ENCODE peak calls at places on chromosomes 1 and 21, in eight cellular contexts. U is PC-9; F is fibroblast of lung; S is neural crest cell; R is nephron progenitor cell; I is GM13977; P is left ventricle myocardium inferior; D is CD4-positive, alpha-beta T cell. M is an unnamed sample.

GRCh38 chr21:45981641-45982255 is at the start of gene COL6A1:
- DNase-seq in U (peak), R (peak), D (peak), S (peak), I (peak), F (peak), P (peak), M (peak)

GRCh38 chr1:26693557-26694184 is 2.1 kb upstream of the ARID1A start:
- DNase-seq in P (no peak), U (no peak), I (no peak), D (no peak), F (no peak), S (no peak), R (no peak), M (no peak)

GRCh38 chr1:225767591-225768540 is 9.8 kb upstream of the SRP9 start:
- DNase-seq in S (no peak), D (no peak), P (peak), I (no peak), F (peak), U (peak), R (peak), M (no peak)

GRCh38 chr1:108560430-108561144 is 687 bp downstream of the EEIG2 start:
- DNase-seq in I (no peak), D (peak), F (peak), U (peak), R (peak), S (peak), P (peak), M (peak)

GRCh38 chr1:119808491-119808890 is 2.8 kb downstream of the REG4 start:
- DNase-seq in F (peak), P (no peak), U (no peak), R (no peak), D (no peak), S (no peak), I (no peak), M (no peak)

GRCh38 chr1:74652711-74653131 is 20.9 kb downstream of the ERICH3 start:
- DNase-seq in S (no peak), F (peak), R (peak), D (no peak), I (peak), P (no peak), U (peak), M (no peak)

GRCh38 chr1:211336775-211337174 is 10.1 kb downstream of the TRAF5 start:
- DNase-seq in F (no peak), P (no peak), I (no peak), S (no peak), D (no peak), U (no peak), R (no peak), M (peak)

GRCh38 chr1:26094677-26095383 is 16.8 kb upstream of the PDIK1L start:
- DNase-seq in U (no peak), D (no peak), R (peak), S (peak), P (peak), I (no peak), F (no peak), M (peak)

GRCh38 chr1:69911301-69911801 is 294.0 kb downstream of the LRRC40 start:
- DNase-seq in D (no peak), I (no peak), U (no peak), R (no peak), P (no peak), F (peak), S (no peak), M (no peak)

GRCh38 chr21:34890724-34891609 is 158.1 kb downstream of the RUNX1 start:
- DNase-seq in U (no peak), F (peak), R (peak), D (peak), I (no peak), S (peak), P (peak), M (no peak)

GRCh38 chr21:46515109-46515508 is 56.4 kb downstream of the DIP2A start:
- DNase-seq in R (no peak), U (no peak), I (no peak), F (peak), S (no peak), D (no peak), P (peak), M (no peak)

GRCh38 chr1:201882665-201883132 is 6.0 kb upstream of the SHISA4 start:
- DNase-seq in D (no peak), I (peak), F (peak), U (peak), R (no peak), S (no peak), P (no peak), M (peak)

GRCh38 chr1:109539676-109540075 is at the start of gene GPR61:
- DNase-seq in S (no peak), F (no peak), D (no peak), I (no peak), U (no peak), P (no peak), R (no peak), M (no peak)

GRCh38 chr1:1347026-1347595 is 2.1 kb downstream of the DVL1 start:
- DNase-seq in D (no peak), R (no peak), S (no peak), U (no peak), P (no peak), I (no peak), F (no peak), M (no peak)

GRCh38 chr1:1347663-1348419 is 1.4 kb downstream of the DVL1 start:
- DNase-seq in D (no peak), I (no peak), S (no peak), U (peak), F (peak), P (peak), R (peak), M (peak)

GRCh38 chr1:1349256-1350012 is at the start of gene DVL1:
- DNase-seq in S (peak), R (peak), D (peak), I (peak), P (peak), U (peak), F (peak), M (peak)

GRCh38 chr1:1346501-1346890 is 2.7 kb downstream of the DVL1 start:
- DNase-seq in F (no peak), S (no peak), P (no peak), I (no peak), U (no peak), R (no peak), D (no peak), M (no peak)

GRCh38 chr1:1348420-1349255 is 580 bp downstream of the DVL1 start:
- DNase-seq in P (no peak), R (peak), D (no peak), S (no peak), U (no peak), I (no peak), F (peak), M (no peak)
- TF ChIP-seq CTCF in P (no peak), R (no peak), D (no peak), S (no peak), U (no peak), I (no peak), F (no peak), M (no peak)

GRCh38 chr1:81305997-81306452 is 494.7 kb upstream of the ADGRL2 start:
- DNase-seq in R (peak), D (no peak), U (peak), S (peak), P (no peak), I (peak), F (peak), M (peak)
- TF ChIP-seq CTCF in R (peak), D (no peak), U (no peak), S (peak), P (peak), I (peak), F (peak), M (peak)

GRCh38 chr1:206117151-206117948 is at the start of gene AVPR1B:
- DNase-seq in U (peak), R (peak), I (no peak), P (peak), S (peak), F (peak), D (no peak), M (peak)
- TF ChIP-seq CTCF in U (no peak), R (no peak), I (no peak), P (peak), S (peak), F (no peak), D (no peak), M (peak)

DNA sequence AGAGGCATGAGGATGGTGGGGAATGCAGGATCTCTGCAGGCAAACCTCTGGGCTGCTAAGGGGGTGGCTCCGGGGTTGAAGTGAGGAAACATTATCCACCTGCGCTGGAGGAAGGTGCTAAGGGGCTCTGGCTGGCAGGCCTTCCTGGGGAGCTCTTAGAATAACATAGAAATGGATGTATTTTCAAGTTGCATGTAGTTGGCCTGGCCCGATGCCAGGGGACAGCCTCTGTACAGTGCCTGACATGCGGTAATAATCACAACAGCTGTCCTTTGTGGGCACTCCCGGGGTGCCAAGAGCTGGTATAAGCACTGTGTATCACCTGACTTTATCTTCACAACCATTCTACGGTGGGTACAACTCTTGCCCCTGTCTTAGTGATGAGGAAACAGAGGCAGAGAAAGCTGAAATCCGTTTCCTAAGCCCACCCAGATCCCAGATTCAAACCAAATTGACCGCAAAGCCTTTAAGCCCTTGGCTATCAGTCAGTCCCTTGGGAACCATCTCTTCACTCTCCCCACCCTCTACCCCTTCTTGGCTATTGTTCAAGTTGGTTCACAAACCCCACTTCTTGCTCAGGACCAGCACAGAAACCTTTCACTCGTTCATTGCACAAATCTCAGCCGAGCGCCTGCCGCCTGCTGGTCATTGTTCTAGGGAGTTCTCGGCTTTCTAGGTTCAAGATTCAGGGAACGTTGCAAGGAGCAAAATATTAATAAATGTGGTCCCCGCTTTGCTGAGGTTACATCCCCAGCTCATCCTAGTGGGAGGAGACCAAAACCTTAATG is 30.9 kb downstream of the PADI4 start:
- DNase-seq in R (no peak), U (no peak), P (no peak), S (no peak), I (no peak), D (no peak), F (no peak), M (no peak)
- TF ChIP-seq CTCF in R (no peak), U (no peak), P (no peak), S (no peak), I (no peak), D (no peak), F (peak), M (no peak)

GRCh38 chr1:2874207-2875165 is 73.0 kb upstream of the TTC34 start:
- DNase-seq in D (no peak), U (no peak), I (no peak), R (no peak), S (no peak), P (no peak), F (no peak), M (no peak)

GRCh38 chr1:2877391-2877790 is 75.9 kb upstream of the TTC34 start:
- DNase-seq in F (no peak), D (no peak), S (no peak), U (no peak), I (no peak), R (no peak), P (no peak), M (no peak)

GRCh38 chr1:2876846-2877245 is 75.4 kb upstream of the TTC34 start:
- DNase-seq in R (no peak), D (no peak), F (no peak), U (no peak), I (no peak), P (no peak), S (no peak), M (no peak)

GRCh38 chr1:2878591-2878990 is 77.1 kb upstream of the TTC34 start:
- DNase-seq in R (no peak), D (no peak), I (no peak), S (no peak), U (no peak), F (no peak), P (no peak), M (no peak)

GRCh38 chr1:2875677-2876531 is 74.4 kb upstream of the TTC34 start:
- DNase-seq in S (no peak), F (no peak), R (peak), D (no peak), U (no peak), P (peak), I (no peak), M (peak)
- TF ChIP-seq CTCF in S (no peak), F (peak), R (no peak), D (no peak), U (no peak), P (peak), I (no peak), M (peak)

DNA sequence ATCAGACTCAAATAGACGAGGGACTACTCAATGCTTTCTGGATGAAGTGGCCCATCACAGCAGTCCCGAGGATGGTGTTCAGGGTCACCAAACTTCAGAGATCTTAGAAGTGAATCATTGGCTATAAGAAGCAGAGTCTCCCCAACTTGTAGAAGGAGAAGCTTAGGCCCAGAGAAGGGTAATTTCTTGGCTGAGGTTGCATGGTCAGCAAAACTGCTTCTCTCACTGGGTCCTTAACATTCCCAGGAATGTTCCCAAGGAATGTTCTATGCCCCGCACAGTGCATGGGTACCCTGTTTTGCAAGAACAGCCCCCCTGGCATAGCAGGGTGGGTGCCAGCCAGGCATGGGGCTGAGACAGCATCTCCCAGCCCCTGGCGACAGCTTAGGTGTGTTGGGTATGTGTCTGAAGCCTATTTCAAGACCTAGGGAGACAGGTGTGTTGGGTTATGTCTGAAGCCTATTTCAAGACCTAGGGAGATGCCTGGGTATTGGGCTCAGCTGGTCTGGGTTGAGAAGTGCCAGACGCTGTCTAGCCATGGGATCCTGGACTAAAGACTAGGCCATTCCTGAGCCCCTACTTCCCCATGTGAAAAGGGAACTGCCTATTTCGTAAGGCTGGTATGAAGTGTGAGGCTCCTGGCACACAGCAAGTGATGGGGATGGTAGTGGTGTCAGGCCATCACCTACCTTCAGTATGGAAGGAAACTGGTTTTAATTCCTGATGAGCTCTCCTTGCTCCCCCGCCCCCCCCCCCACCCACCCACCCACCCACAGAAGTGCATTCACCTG is 26.1 kb downstream of the PADI6 start:
- DNase-seq in U (no peak), S (no peak), D (no peak), I (no peak), F (no peak), P (no peak), R (no peak), M (no peak)
- TF ChIP-seq CTCF in U (no peak), S (no peak), D (no peak), I (no peak), F (no peak), P (no peak), R (no peak), M (no peak)

GRCh38 chr1:42162181-42162580 is 2.4 kb downstream of the GUCA2A start:
- DNase-seq in P (no peak), F (no peak), R (no peak), U (no peak), I (no peak), S (no peak), D (no peak), M (no peak)

GRCh38 chr1:42153598-42153995 is 387 bp downstream of the GUCA2B start:
- DNase-seq in P (no peak), D (no peak), I (no peak), S (no peak), R (no peak), U (no peak), F (no peak), M (no peak)

GRCh38 chr1:42154685-42155084 is 1.5 kb downstream of the GUCA2B start:
- DNase-seq in S (no peak), D (no peak), P (no peak), U (no peak), R (no peak), F (no peak), I (no peak), M (no peak)

GRCh38 chr1:42155362-42155761 is 2.2 kb downstream of the GUCA2B start:
- DNase-seq in I (no peak), S (no peak), U (no peak), P (no peak), R (no peak), D (no peak), F (no peak), M (no peak)

GRCh38 chr1:42157667-42158066 is 4.5 kb downstream of the GUCA2B start:
- DNase-seq in U (no peak), R (no peak), P (no peak), D (no peak), I (no peak), S (no peak), F (no peak), M (no peak)
- TF ChIP-seq CTCF in U (no peak), R (no peak), P (no peak), D (no peak), I (peak), S (no peak), F (no peak), M (peak)